ENCODE peak calls at places on chromosomes 3 and 15, in nine cellular contexts. A is AG09309; Q is M059J; X is activated CD8-positive, alpha-beta memory T cell treated with anti-CD3 and anti-CD28 coated beads for 24 hours; W is activated T-helper 1 cell treated with Interleukin-2 at 50 U/mL for 16 hours; F is kidney glomerular epithelial cell; Z is AG08395; G is NCI-H345; O is cardiac muscle cell. J is an unnamed sample.

GRCh38 chr3:156307704-156308103 is 187.3 kb downstream of the KCNAB1 start:
- DNase-seq in A (peak; percentile 17), Q (peak; percentile 85), X (no peak), W (no peak), F (peak; percentile 57), Z (peak; percentile 46), G (no peak), O (no peak), J (peak; percentile 71)

GRCh38 chr15:41930221-41930866 is 36.5 kb upstream of the SPTBN5 start:
- DNase-seq in A (peak; percentile 94), Q (peak; percentile 97), X (no peak), W (no peak), F (peak; percentile 80), Z (peak; percentile 97), G (no peak), O (no peak), J (peak; percentile 86)

GRCh38 chr3:186097663-186098451 is 11.0 kb downstream of the ETV5 start:
- DNase-seq in A (no peak), Q (peak; percentile 36), X (no peak), W (no peak), F (peak; percentile 89), Z (peak; percentile 75), G (peak; percentile 98), O (peak; percentile 97), J (peak; percentile 77)

GRCh38 chr3:14206548-14207177 is 28.0 kb downstream of the LSM3 start:
- DNase-seq in A (no peak), Q (no peak), X (no peak), W (no peak), F (no peak), Z (no peak), G (no peak), O (no peak), J (no peak)

GRCh38 chr3:82163907-82164520 is 402.6 kb upstream of the GBE1 start:
- DNase-seq in A (no peak), Q (no peak), X (no peak), W (no peak), F (no peak), Z (peak; percentile 3), G (no peak), O (no peak), J (no peak)

GRCh38 chr3:65894679-65895078 is 144.0 kb downstream of the MAGI1 start:
- DNase-seq in A (peak; percentile 80), Q (peak; percentile 4), X (no peak), W (no peak), F (no peak), Z (peak; percentile 78), G (no peak), O (no peak), J (peak; percentile 85)

GRCh38 chr3:140708815-140709214 is 31.0 kb downstream of the TRIM42 start:
- DNase-seq in A (no peak), Q (no peak), X (no peak), W (no peak), F (no peak), Z (no peak), G (no peak), O (no peak), J (peak; percentile 22)

GRCh38 chr3:112109313-112109712 is 23.1 kb downstream of the C3orf52 start:
- DNase-seq in A (no peak), Q (no peak), X (no peak), W (no peak), F (no peak), Z (no peak), G (peak; percentile 51), O (no peak), J (no peak)

GRCh38 chr3:53837331-53837730 is 8.9 kb downstream of the CHDH start:
- DNase-seq in A (no peak), Q (no peak), X (no peak), W (no peak), F (no peak), Z (no peak), G (no peak), O (no peak), J (no peak)

GRCh38 chr3:38165722-38166387 is 518 bp downstream of the OXSR1 start:
- DNase-seq in A (no peak), Q (peak; percentile 48), X (no peak), W (no peak), F (peak; percentile 51), Z (peak; percentile 40), G (peak; percentile 26), O (no peak), J (no peak)

GRCh38 chr3:129359102-129359461 is 69.4 kb downstream of the EFCAB12 start:
- DNase-seq in A (no peak), Q (peak; percentile 53), X (no peak), W (no peak), F (no peak), Z (no peak), G (no peak), O (peak; percentile 37), J (no peak)

GRCh38 chr3:111284485-111285187 is 213.0 kb downstream of the NECTIN3 start:
- DNase-seq in A (no peak), Q (no peak), X (no peak), W (no peak), F (no peak), Z (no peak), G (no peak), O (no peak), J (no peak)

GRCh38 chr3:128282392-128283196 is 129.3 kb downstream of the EEFSEC start:
- DNase-seq in A (no peak), Q (peak; percentile 20), X (peak; percentile 40), W (no peak), F (no peak), Z (peak; percentile 75), G (no peak), O (no peak), J (peak; percentile 52)

GRCh38 chr3:88921986-88922385 is 185.4 kb upstream of the EPHA3 start:
- DNase-seq in A (no peak), Q (no peak), X (no peak), W (no peak), F (no peak), Z (no peak), G (no peak), O (no peak), J (no peak)

GRCh38 chr3:42014443-42014945 is 52.6 kb upstream of the ULK4 start:
- DNase-seq in A (no peak), Q (no peak), X (no peak), W (no peak), F (peak; percentile 42), Z (no peak), G (no peak), O (no peak), J (no peak)

GRCh38 chr3:30604566-30604965 is 1.8 kb upstream of the TGFBR2 start:
- DNase-seq in A (no peak), Q (no peak), X (no peak), W (no peak), F (no peak), Z (no peak), G (no peak), O (no peak), J (no peak)

GRCh38 chr3:37272743-37273142 is 98.4 kb upstream of the LRRFIP2 start:
- DNase-seq in A (no peak), Q (no peak), X (no peak), W (no peak), F (no peak), Z (peak; percentile 59), G (no peak), O (no peak), J (peak; percentile 59)

GRCh38 chr3:100316656-100317069 is 17.9 kb upstream of the NIT2 start:
- DNase-seq in A (peak; percentile 18), Q (peak; percentile 57), X (no peak), W (no peak), F (peak; percentile 40), Z (peak; percentile 53), G (no peak), O (peak; percentile 52), J (peak; percentile 64)

GRCh38 chr3:51198476-51198875 is 186.6 kb upstream of the MANF start:
- DNase-seq in A (no peak), Q (peak; percentile 61), X (no peak), W (no peak), F (no peak), Z (peak; percentile 8), G (no peak), O (no peak), J (no peak)

GRCh38 chr15:65264877-65265430 is 21.7 kb downstream of the PARP16 start:
- DNase-seq in A (no peak), Q (no peak), X (no peak), W (no peak), F (no peak), Z (no peak), G (no peak), O (peak; percentile 19), J (no peak)

GRCh38 chr15:74816624-74817369 is 4.2 kb downstream of the LMAN1L start:
- DNase-seq in A (no peak), Q (no peak), X (no peak), W (no peak), F (no peak), Z (peak; percentile 29), G (no peak), O (no peak), J (no peak)

GRCh38 chr3:112228786-112229185 is 65.2 kb downstream of the SLC9C1 start:
- DNase-seq in A (no peak), Q (no peak), X (no peak), W (no peak), F (no peak), Z (no peak), G (no peak), O (no peak), J (no peak)

GRCh38 chr3:33047842-33048834 is 48.8 kb downstream of the GLB1 start:
- DNase-seq in A (no peak), Q (no peak), X (no peak), W (peak; percentile 35), F (no peak), Z (no peak), G (no peak), O (no peak), J (no peak)

GRCh38 chr3:97949743-97950142 is 22.5 kb downstream of the RIOX2 start:
- DNase-seq in A (no peak), Q (no peak), X (no peak), W (no peak), F (no peak), Z (no peak), G (no peak), O (no peak), J (no peak)

GRCh38 chr15:87597346-87598052 is 659.0 kb downstream of the NTRK3 start:
- DNase-seq in A (no peak), Q (peak; percentile 58), X (no peak), W (no peak), F (no peak), Z (no peak), G (no peak), O (no peak), J (no peak)

GRCh38 chr3:196186661-196187573 is 24.3 kb downstream of the ZDHHC19 start:
- DNase-seq in A (no peak), Q (no peak), X (no peak), W (no peak), F (no peak), Z (no peak), G (peak; percentile 81), O (no peak), J (no peak)

J was measured in fibroblast of gingiva.